ENCODE peak calls at places on chromosome 22, in seven cellular contexts. Y is activated naive CD4-positive, alpha-beta T cell treated with anti-CD3 and anti-CD28 coated beads, Interleukin-2, amount 50 U/mL, for 16 hours; C is AG04450; J is Peyer's patch; H is T-cell; U is fibroblast of pulmonary artery; A is activated T-cell treated with anti-CD3 and anti-CD28 coated beads for 1 hour. E is an unnamed sample.

GRCh38 chr22:29214232-29214631 is 8.5 kb downstream of the EMID1 start:
- DNase-seq in U (no peak), H (no peak), Y (no peak), A (no peak), J (no peak), C (no peak), E (no peak)

GRCh38 chr22:24589518-24590030 is 3.3 kb downstream of the LRRC75B start:
- DNase-seq in C (no peak), H (no peak), U (no peak), J (no peak), Y (no peak), A (no peak), E (no peak)

GRCh38 chr22:34430386-34430785 is 510.1 kb upstream of the LARGE1 start:
- DNase-seq in Y (no peak), H (no peak), U (no peak), A (no peak), J (no peak), C (no peak), E (no peak)

GRCh38 chr22:29003975-29004646 is 57.5 kb downstream of the C22orf31 start:
- DNase-seq in H (no peak), C (no peak), J (no peak), A (no peak), U (no peak), Y (no peak), E (no peak)

GRCh38 chr22:21044931-21045584 is 688 bp upstream of the LRRC74B start:
- DNase-seq in A (no peak), Y (no peak), J (peak; percentile 50), H (no peak), C (no peak), U (peak; percentile 57), E (no peak)

GRCh38 chr22:42939941-42940653 is 74.9 kb downstream of the PACSIN2 start:
- DNase-seq in J (no peak), C (peak; percentile 32), Y (no peak), H (no peak), U (peak; percentile 80), A (no peak), E (no peak)

GRCh38 chr22:19823191-19823590 is 31.5 kb downstream of the GNB1L start:
- DNase-seq in C (no peak), J (no peak), U (no peak), Y (peak; percentile 1), A (no peak), H (no peak), E (no peak)

GRCh38 chr22:40592352-40593113 is 44.0 kb downstream of the MRTFA start:
- DNase-seq in J (no peak), Y (no peak), A (no peak), C (no peak), U (no peak), H (no peak), E (peak; percentile 64)

GRCh38 chr22:17109113-17109865 is 11.9 kb downstream of the TMEM121B start:
- DNase-seq in J (peak; percentile 47), H (no peak), A (no peak), C (no peak), U (no peak), Y (no peak), E (no peak)

GRCh38 chr22:42895541-42895981 is 38.5 kb upstream of the ARFGAP3 start:
- DNase-seq in Y (no peak), H (no peak), J (no peak), C (no peak), A (no peak), U (no peak), E (no peak)

GRCh38 chr22:41302016-41302767 is 867 bp downstream of the ZC3H7B start:
- DNase-seq in H (peak; percentile 11), Y (peak; percentile 16), U (no peak), J (no peak), A (no peak), C (no peak), E (no peak)

E was measured in GM12878.